ENCODE peak calls at places on chromosomes 7 and 10, in six cellular contexts. C, I, L, W, O and T are unnamed samples.

GRCh38 chr7:133770863-133771492 is 356.2 kb upstream of the LRGUK start:
- DNase-seq in C (no peak), O (peak), W (peak), I (no peak), L (peak), T (peak)

GRCh38 chr7:12402365-12402725 is 1.3 kb downstream of the VWDE start:
- DNase-seq in I (no peak), O (no peak), C (no peak), L (no peak), W (no peak), T (no peak)

GRCh38 chr7:1978656-1979590 is 253.8 kb downstream of the MAD1L1 start:
- DNase-seq in W (no peak), O (no peak), C (no peak), L (no peak), I (no peak), T (no peak)

GRCh38 chr10:4450981-4451501 is 375.0 kb upstream of the AKR1E2 start:
- DNase-seq in W (peak), L (no peak), I (no peak), O (peak), C (no peak), T (peak)

GRCh38 chr10:130261766-130262165 is 125.6 kb downstream of the GLRX3 start:
- DNase-seq in O (no peak), W (no peak), C (no peak), L (no peak), I (no peak), T (no peak)

GRCh38 chr7:45601816-45602540 is 27.8 kb downstream of the ADCY1 start:
- DNase-seq in W (no peak), L (no peak), O (no peak), I (no peak), C (no peak), T (no peak)

GRCh38 chr10:117047947-117048346 is 43.0 kb upstream of the SHTN1 start:
- DNase-seq in W (no peak), I (no peak), L (no peak), O (no peak), C (no peak), T (no peak)

GRCh38 chr7:40418445-40418844 is 283.6 kb downstream of the SUGCT start:
- DNase-seq in C (no peak), I (no peak), L (no peak), W (no peak), O (no peak), T (no peak)

GRCh38 chr7:24318326-24318725 is 34.3 kb downstream of the NPY start:
- DNase-seq in C (peak), I (peak), L (no peak), W (no peak), O (no peak), T (peak)

DNA sequence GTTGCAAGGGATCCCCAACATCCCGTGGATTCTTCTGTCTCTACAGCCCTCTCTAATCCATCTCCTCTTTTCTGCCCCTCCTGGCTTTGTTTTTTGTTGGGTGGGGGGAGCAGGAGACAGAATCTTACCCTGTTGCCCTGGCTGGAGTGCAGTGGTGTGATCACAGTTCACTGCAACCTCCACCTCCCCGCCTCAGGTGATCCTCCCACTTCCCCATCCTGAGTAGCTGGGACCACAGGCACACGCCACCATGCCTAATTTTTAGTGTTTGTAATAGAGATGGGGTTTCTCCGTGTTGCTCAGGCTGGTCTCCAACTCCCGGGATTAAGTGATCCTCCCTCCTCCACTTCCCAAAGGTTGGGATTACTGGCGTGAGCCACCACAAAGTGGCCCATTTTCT is 121.8 kb downstream of the MYL10 start:
- DNase-seq in C (no peak), I (no peak), L (no peak), O (no peak), W (no peak), T (no peak)
- H3K4me3 ChIP-seq in C (no peak), I (no peak), L (no peak), O (no peak), W (no peak), T (no peak)

GRCh38 chr7:42227523-42227922 is 9.5 kb downstream of the GLI3 start:
- DNase-seq in I (peak), O (no peak), C (no peak), L (no peak), W (no peak), T (no peak)
- H3K4me3 ChIP-seq in I (peak), O (no peak), C (no peak), L (no peak), W (peak), T (peak)

GRCh38 chr7:452791-453455 is 66.7 kb downstream of the PDGFA start:
- DNase-seq in C (no peak), I (peak), O (no peak), L (no peak), W (no peak), T (no peak)
- H3K4me3 ChIP-seq in C (no peak), I (no peak), O (no peak), L (no peak), W (no peak), T (no peak)

DNA sequence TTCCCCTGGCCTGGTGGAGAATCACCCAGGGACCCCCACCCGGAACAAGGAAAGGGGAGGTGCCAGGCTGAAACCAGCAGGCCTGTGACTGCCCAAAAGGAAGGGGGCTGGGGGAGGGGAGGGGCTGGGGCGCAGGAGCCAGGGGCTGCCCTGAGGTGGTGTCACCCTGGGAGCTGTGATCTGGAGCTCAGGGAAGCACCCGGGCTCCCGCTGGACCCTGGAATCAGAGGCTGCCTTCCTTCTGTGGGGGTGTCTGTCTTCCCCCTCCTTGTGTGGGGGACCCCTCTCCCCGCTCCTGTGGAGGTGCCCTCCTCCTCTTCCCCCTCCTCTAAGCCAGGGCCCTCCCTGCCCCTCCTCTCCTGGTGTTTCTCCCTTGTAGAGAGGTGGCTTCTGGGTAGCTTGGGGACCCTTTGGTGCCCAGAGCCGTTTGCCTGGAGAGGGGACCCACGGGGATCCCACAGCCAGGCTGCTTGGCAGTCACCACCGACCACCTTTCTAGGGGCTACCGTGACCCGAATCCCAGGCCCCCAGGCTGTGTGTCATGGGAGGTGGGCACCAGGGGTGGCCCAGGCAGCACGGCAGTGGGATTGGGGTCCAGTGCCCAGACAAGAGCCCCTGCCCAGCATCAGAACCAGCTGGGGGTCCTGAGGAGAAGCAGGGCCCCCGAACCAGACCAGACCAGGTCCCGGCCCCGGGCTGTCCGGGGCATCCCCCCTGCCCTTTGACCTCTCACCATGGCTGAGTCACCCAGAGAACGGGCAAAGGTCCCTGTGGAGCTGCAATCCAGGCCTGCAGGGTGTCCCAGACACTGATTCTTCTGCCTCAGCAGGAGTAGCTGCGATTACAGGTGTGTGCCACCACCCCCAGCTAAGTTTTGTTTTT is 704 bp downstream of the PRAP1 start:
- DNase-seq in C (no peak), I (no peak), O (no peak), W (no peak), L (no peak), T (no peak)
- H3K4me3 ChIP-seq in C (no peak), I (no peak), O (no peak), W (no peak), L (no peak), T (no peak)

GRCh38 chr7:157012113-157012547 is 1.7 kb upstream of the MNX1 start:
- DNase-seq in O (no peak), L (no peak), I (no peak), W (no peak), C (no peak), T (no peak)
- H3K4me3 ChIP-seq in O (no peak), L (no peak), I (no peak), W (no peak), C (no peak), T (no peak)

GRCh38 chr10:80196270-80196949 is 8.9 kb downstream of the ANXA11 start:
- DNase-seq in I (peak), L (peak), C (no peak), W (peak), O (no peak), T (peak)

GRCh38 chr10:80195046-80195574 is 10.2 kb downstream of the ANXA11 start:
- DNase-seq in I (no peak), C (no peak), O (no peak), W (no peak), L (no peak), T (no peak)

GRCh38 chr10:80197972-80198591 is 7.3 kb downstream of the ANXA11 start:
- DNase-seq in W (no peak), O (no peak), L (no peak), I (no peak), C (no peak), T (no peak)

GRCh38 chr10:80194373-80195045 is 10.8 kb downstream of the ANXA11 start:
- DNase-seq in O (no peak), L (no peak), I (no peak), C (no peak), W (no peak), T (no peak)

GRCh38 chr10:80196950-80197315 is 8.4 kb downstream of the ANXA11 start:
- DNase-seq in L (no peak), W (no peak), C (no peak), O (no peak), I (no peak), T (no peak)
- H3K4me3 ChIP-seq in L (no peak), W (no peak), C (peak), O (no peak), I (no peak), T (no peak)

DNA sequence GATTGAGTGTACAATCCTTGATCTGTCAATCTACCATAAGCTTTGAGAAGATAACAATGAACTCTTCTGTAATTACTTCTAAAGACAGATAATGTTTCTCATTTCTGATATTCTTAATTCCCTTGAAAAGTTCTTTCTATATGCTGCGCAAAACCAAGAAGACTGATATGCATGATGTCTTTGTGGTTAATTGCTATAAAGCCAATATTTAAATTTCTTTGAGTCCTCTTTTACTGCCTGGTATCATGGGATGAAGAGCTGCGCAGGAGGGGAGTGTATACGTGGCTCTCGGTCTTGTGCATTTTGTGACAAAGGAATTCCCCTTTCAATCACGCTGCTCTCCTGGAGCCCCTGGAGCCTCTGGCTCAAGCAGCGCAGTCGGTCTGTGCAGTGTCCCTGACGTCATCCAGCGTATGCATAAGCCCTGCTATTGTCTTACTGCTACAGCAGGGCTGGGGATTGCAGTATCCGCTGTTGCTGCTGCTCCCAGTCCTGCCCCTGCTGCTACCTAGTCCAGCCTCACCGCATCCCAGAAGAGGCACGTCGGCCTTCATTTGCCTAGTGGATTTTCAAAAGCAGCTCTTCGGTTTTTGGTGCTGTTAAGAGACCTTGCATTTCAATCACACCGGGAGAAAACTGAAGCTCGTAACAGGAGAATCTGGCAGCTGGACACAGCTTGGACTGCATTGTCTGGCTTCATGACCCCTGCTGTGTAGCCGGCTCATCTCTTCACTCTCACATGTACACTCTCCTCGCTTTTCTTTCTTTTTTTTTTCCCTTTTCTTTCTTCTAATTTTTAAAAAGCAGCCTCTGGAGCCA is 66.7 kb downstream of the ST7 start:
- DNase-seq in L (peak), W (peak), C (peak), O (peak), I (no peak), T (peak)
- H3K4me3 ChIP-seq in L (peak), W (peak), C (no peak), O (peak), I (no peak), T (peak)